ENCODE peak calls at places on chromosomes 1 and 21, in nine cellular contexts. G is prostate gland, O is GM23248, B is upper lobe of right lung, A is tibial artery, C is AG04450, D is sigmoid colon, U is K562, X is heart right ventricle. K is an unnamed sample.

GRCh38 chr1:175208773-175209492 is 16.4 kb upstream of the KIAA0040 start:
- DNase-seq in G (no peak), O (no peak), B (no peak), A (no peak), C (no peak), D (no peak), U (peak; percentile 26), X (no peak), K (no peak)

GRCh38 chr1:151058682-151059341 is 610 bp downstream of the CDC42SE1 start:
- DNase-seq in G (peak; percentile 93), O (peak; percentile 52), B (peak; percentile 91), A (no peak), C (no peak), D (peak; percentile 71), U (no peak), X (no peak), K (peak; percentile 20)

GRCh38 chr1:152981181-152981871 is 2.6 kb upstream of the SPRR1A start:
- DNase-seq in G (no peak), O (no peak), B (no peak), A (no peak), C (no peak), D (no peak), U (no peak), X (no peak), K (no peak)

GRCh38 chr1:19477284-19478240 is 7.8 kb downstream of the CAPZB start:
- DNase-seq in G (no peak), O (no peak), B (no peak), A (no peak), C (no peak), D (no peak), U (no peak), X (no peak), K (no peak)

GRCh38 chr1:98783821-98784220 is 122.3 kb downstream of the SNX7 start:
- DNase-seq in G (no peak), O (no peak), B (no peak), A (no peak), C (no peak), D (peak; percentile 58), U (no peak), X (no peak), K (no peak)

GRCh38 chr1:246108278-246108925 is 398.7 kb downstream of the SMYD3 start:
- DNase-seq in G (no peak), O (no peak), B (no peak), A (no peak), C (no peak), D (no peak), U (no peak), X (no peak), K (no peak)

GRCh38 chr1:224287714-224288113 is 42.3 kb downstream of the NVL start:
- DNase-seq in G (no peak), O (no peak), B (no peak), A (no peak), C (no peak), D (no peak), U (no peak), X (no peak), K (peak; percentile 53)

GRCh38 chr1:88029899-88030298 is 654.2 kb upstream of the PKN2 start:
- DNase-seq in G (no peak), O (no peak), B (no peak), A (no peak), C (no peak), D (no peak), U (no peak), X (no peak), K (no peak)

GRCh38 chr1:150925080-150925479 is 1.1 kb upstream of the SETDB1 start:
- DNase-seq in G (no peak), O (no peak), B (no peak), A (no peak), C (no peak), D (no peak), U (no peak), X (no peak), K (no peak)

GRCh38 chr1:202034683-202035462 is 24.5 kb downstream of the ELF3 start:
- DNase-seq in G (peak; percentile 95), O (peak; percentile 98), B (peak; percentile 94), A (peak; percentile 85), C (peak; percentile 89), D (peak; percentile 80), U (peak; percentile 68), X (peak; percentile 65), K (no peak)

GRCh38 chr1:9717193-9718005 is 65.9 kb downstream of the PIK3CD start:
- DNase-seq in G (peak; percentile 49), O (no peak), B (peak; percentile 86), A (peak; percentile 58), C (no peak), D (peak; percentile 83), U (peak; percentile 98), X (peak; percentile 46), K (no peak)

DNA sequence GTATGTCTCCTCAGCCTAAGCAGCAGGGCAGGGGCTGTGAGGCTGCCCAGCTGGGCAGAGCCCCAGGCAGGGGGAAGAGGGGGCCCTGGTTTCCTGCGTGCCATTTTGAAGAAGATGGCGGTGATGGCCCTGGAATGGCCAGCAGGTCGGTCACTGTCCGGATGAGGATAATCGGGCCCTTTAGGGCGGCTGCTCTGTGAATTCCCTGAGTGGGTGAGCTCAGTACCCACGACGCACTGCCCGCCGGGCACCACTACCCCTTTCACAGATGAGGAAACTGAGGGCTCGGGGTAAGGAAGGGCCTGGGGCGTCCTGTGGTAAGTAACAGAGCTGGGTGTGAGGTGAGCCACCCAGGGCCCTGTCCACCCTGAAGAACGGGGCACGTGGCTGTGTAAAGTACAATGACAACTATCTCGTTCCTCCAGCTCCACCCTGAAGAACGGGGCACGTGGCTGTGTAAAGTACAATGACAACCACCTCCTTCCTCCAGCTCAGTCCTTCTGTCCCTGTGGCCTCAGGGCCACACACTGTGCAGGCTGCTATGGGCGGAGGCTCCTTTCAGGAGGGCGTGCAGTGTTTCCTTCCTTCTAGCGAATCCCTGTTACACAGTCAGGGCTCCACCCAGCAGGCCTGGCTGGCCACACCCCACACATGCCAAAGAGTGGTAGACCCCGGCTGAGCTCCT is 23.2 kb downstream of the ITGB2 start:
- DNase-seq in G (no peak), O (no peak), B (no peak), A (peak; percentile 50), C (no peak), D (no peak), U (peak; percentile 68), X (peak; percentile 27), K (no peak)
- H3K27ac ChIP-seq in G (no peak overlapping the region), O (no peak overlapping the region), B (no peak overlapping the region), A (no peak overlapping the region), C (no peak overlapping the region), D (no peak overlapping the region), U (no peak overlapping the region), X (no peak overlapping the region), K (no peak overlapping the region)

GRCh38 chr1:65006806-65007205 is 40.5 kb upstream of the JAK1 start:
- DNase-seq in G (no peak), O (no peak), B (no peak), A (no peak), C (no peak), D (no peak), U (no peak), X (no peak), K (no peak)

GRCh38 chr1:65002508-65003315 is 36.4 kb upstream of the JAK1 start:
- DNase-seq in G (peak; percentile 81), O (peak; percentile 97), B (peak; percentile 95), A (peak; percentile 95), C (peak; percentile 32), D (peak; percentile 98), U (no peak), X (peak; percentile 81), K (peak; percentile 53)

GRCh38 chr1:65002156-65002507 is 35.8 kb upstream of the JAK1 start:
- DNase-seq in G (peak; percentile 10), O (no peak), B (no peak), A (no peak), C (no peak), D (no peak), U (no peak), X (no peak), K (no peak)

GRCh38 chr1:65001238-65001792 is 35.0 kb upstream of the JAK1 start:
- DNase-seq in G (no peak), O (peak; percentile 94), B (peak; percentile 90), A (peak; percentile 86), C (no peak), D (peak; percentile 87), U (peak; percentile 66), X (peak; percentile 82), K (no peak)

DNA sequence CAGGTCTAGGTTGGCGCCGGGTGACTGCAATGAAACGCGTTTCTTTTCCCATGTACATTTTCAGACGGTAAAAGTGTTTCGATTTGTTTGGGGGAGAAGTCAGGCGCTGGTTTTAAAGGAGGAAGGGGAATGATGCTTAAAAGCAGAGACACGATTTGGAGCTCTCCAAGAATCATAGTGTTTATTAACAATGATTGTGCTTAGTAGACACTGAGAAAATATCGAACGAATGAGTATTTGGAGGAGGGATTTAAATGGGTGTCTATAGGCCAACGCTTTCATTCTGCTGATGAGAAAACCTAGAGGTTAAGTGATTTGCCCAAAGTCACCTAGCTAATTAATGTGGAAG is 36.9 kb upstream of the JAK1 start:
- DNase-seq in G (no peak), O (no peak), B (no peak), A (no peak), C (no peak), D (no peak), U (no peak), X (no peak), K (no peak)
- H3K27ac ChIP-seq in G (peak overlapping the region; percentile 86), O (peak overlapping the region; percentile 95), B (peak overlapping the region; percentile 93), A (peak overlapping the region; percentile 97), C (peak overlapping the region; percentile 94), D (peak overlapping the region; percentile 95), U (no peak overlapping the region), X (peak overlapping the region; percentile 57), K (peak overlapping the region; percentile 72)

DNA sequence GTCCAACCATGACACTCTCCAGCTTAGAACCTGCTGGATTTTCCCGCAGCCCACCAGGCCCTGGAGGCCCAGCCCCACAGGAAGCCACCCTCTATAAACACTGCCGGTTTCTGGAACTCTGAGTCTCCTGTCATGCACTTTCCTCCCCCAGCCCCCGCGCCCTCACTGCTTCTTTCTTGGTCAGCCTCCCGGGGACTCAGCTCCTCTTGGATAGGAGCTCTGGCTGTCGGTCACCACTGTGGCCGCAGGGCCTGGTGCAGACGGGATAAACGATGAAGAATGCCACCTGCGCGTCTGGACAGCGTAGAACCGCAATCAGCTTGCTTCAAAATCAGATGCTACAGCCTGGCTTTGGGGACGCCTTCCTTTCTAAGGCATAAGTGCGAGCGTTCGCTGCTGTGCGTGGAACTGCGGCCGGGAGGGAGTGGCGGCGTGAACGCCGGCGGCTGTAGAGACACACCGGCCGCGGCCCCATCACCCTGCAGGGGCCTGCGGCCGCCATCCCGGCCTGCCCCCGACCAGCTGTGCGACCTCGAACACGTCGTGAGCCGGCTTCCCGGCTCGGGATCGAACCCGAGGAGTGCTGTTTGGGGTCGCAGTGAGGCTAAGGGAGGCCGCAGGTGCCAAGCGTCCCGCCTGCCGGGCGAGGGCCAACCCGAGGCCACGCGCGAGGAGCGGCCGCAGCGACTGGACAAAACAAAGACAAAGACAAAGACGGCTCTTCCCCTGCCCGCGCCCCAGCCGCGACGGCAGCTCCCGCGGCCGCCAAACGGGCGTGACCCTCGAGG is 728 bp downstream of the PTTG1IP start:
- DNase-seq in G (peak; percentile 33), O (peak; percentile 61), B (peak; percentile 79), A (peak; percentile 45), C (no peak), D (peak; percentile 87), U (peak; percentile 66), X (peak; percentile 41), K (no peak)
- H3K27ac ChIP-seq in G (peak overlapping the region; percentile 86), O (peak overlapping the region; percentile 70), B (peak overlapping the region; percentile 97), A (peak overlapping the region; percentile 97), C (peak overlapping the region; percentile 68), D (peak overlapping the region; percentile 97), U (peak overlapping the region; percentile 64), X (peak overlapping the region; percentile 83), K (peak overlapping the region; percentile 67)

DNA sequence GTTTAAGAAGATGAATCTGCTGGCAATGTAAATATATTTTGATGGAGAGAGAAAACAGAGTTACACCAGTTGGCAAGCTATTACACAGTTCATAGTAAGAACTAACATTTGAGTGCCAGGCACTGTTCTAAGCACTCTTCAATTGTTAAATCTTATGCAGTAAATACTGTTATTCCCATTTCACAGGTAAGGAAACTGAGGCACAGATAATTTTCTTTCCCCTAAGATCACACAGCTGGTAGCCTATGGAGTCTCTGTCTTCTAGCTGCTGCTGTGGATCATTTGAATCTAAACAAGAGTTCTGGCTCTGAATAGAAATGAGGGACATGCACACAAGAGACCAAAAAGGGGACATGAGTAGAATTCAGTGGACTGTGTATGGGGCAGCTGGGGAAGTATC is 8.0 kb downstream of the ANGPTL1 start:
- DNase-seq in G (no peak), O (no peak), B (no peak), A (no peak), C (no peak), D (no peak), U (no peak), X (no peak), K (no peak)
- H3K27ac ChIP-seq in G (no peak overlapping the region), O (no peak overlapping the region), B (no peak overlapping the region), A (peak overlapping the region; percentile 65), C (no peak overlapping the region), D (peak overlapping the region; percentile 15), U (no peak overlapping the region), X (no peak overlapping the region), K (no peak overlapping the region)

K was measured in caudate nucleus.